ENCODE peak calls at places on chromosomes 3 and 15, in four cellular contexts. N is mammary epithelial cell, Z is HCT116, C is GM23248. J is an unnamed sample. For H3K36me3, the result is how much of the 10 kb centered on the place peaks cover.

GRCh38 chr3:58271901-58272501 is 34.0 kb upstream of the RPP14 start:
- DNase-seq in N (peak), Z (peak), C (peak), J (peak)

GRCh38 chr3:65935724-65936123 is 103.0 kb downstream of the MAGI1 start:
- DNase-seq in N (peak), Z (no peak), C (no peak), J (no peak)

GRCh38 chr15:59284768-59285368 is 78.2 kb downstream of the LDHAL6B start:
- DNase-seq in N (no peak), Z (no peak), C (no peak), J (no peak)

GRCh38 chr15:74173545-74174215 is at the start of gene ISLR:
- DNase-seq in N (no peak), Z (no peak), C (peak), J (peak)

GRCh38 chr3:14353486-14353885 is 48.9 kb upstream of the SLC6A6 start:
- DNase-seq in N (no peak), Z (no peak), C (no peak), J (peak)

GRCh38 chr15:34318277-34319079 is 19.1 kb downstream of the SLC12A6 start:
- DNase-seq in N (peak), Z (peak), C (peak), J (no peak)

GRCh38 chr15:91561371-91562100 is 292.0 kb upstream of the SLCO3A1 start:
- DNase-seq in N (peak), Z (no peak), C (peak), J (peak)

GRCh38 chr3:11749486-11749885 is 97.2 kb downstream of the TAMM41 start:
- DNase-seq in N (no peak), Z (no peak), C (peak), J (peak)

GRCh38 chr15:82538961-82539689 is 1.1 kb downstream of the RPS17 start:
- DNase-seq in N (no peak), Z (no peak), C (peak), J (peak)

GRCh38 chr3:138941259-138941885 is 5.6 kb downstream of the FOXL2 start:
- DNase-seq in N (no peak), Z (peak), C (peak), J (peak)

GRCh38 chr15:84734794-84735479 is 13.5 kb upstream of the ZNF592 start:
- DNase-seq in N (peak), Z (peak), C (no peak), J (no peak)

GRCh38 chr3:120039642-120040610 is 54.3 kb downstream of the GSK3B start:
- DNase-seq in N (no peak), Z (peak), C (no peak), J (no peak)

GRCh38 chr3:30332196-30333021 is 274.0 kb upstream of the TGFBR2 start:
- DNase-seq in N (peak), Z (no peak), C (no peak), J (no peak)

GRCh38 chr3:110027446-110027845 is 690.1 kb upstream of the DPPA4 start:
- DNase-seq in N (peak), Z (peak), C (peak), J (peak)

GRCh38 chr3:108190346-108190745 is 31.9 kb downstream of the IFT57 start:
- DNase-seq in N (no peak), Z (no peak), C (no peak), J (no peak)

GRCh38 chr15:75532413-75533250 is 46.5 kb downstream of the PTPN9 start:
- DNase-seq in N (peak), Z (peak), C (peak), J (peak)

GRCh38 chr15:55276324-55276723 is 13.3 kb downstream of the RAB27A start:
- DNase-seq in N (no peak), Z (no peak), C (no peak), J (no peak)

GRCh38 chr3:88150771-88151170 is 1.0 kb downstream of the C3orf38 start:
- DNase-seq in N (no peak), Z (no peak), C (peak), J (peak)

GRCh38 chr3:177385831-177386301 is 188.6 kb upstream of the TBL1XR1 start:
- DNase-seq in N (peak), Z (no peak), C (peak), J (peak)

GRCh38 chr15:77144492-77145070 is 73.7 kb upstream of the TSPAN3 start:
- DNase-seq in N (peak), Z (no peak), C (peak), J (peak)

GRCh38 chr3:39485547-39485946 is 18.1 kb downstream of the MOBP start:
- DNase-seq in N (no peak), Z (no peak), C (no peak), J (no peak)

GRCh38 chr3:173214576-173214975 is 73.5 kb upstream of the SPATA16 start:
- DNase-seq in N (no peak), Z (no peak), C (no peak), J (no peak)

GRCh38 chr15:76060098-76060989 is 559 bp downstream of the TMEM266 start:
- DNase-seq in N (no peak), Z (no peak), C (no peak), J (no peak)

GRCh38 chr3:131610174-131610573 is 107.4 kb upstream of the MRPL3 start:
- DNase-seq in N (no peak), Z (no peak), C (no peak), J (no peak)

DNA sequence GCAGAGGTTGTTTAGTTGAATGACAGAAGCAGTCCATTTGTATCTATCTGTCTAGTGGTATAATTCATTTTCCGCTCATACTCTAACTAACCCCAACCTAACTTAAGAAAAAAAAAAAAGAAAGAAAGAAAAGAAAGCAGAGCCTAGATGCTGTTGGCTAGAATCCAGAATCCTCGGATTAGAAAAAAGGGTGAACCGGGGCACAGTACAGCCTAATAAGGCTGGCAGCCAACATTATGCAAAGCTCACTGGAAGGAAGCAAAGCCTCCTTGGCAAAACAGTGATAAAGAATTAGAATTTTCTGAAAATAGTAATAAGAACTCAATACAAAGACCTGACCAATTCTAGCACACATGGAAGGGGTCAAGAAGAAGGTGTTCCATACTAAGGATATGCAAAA is 640.8 kb downstream of the TUSC7 start:
- DNase-seq in N (no peak), Z (no peak), C (no peak), J (no peak)
- H3K36me3 ChIP-seq in N (under half), Z (under half), C (under half), J (under half)

DNA sequence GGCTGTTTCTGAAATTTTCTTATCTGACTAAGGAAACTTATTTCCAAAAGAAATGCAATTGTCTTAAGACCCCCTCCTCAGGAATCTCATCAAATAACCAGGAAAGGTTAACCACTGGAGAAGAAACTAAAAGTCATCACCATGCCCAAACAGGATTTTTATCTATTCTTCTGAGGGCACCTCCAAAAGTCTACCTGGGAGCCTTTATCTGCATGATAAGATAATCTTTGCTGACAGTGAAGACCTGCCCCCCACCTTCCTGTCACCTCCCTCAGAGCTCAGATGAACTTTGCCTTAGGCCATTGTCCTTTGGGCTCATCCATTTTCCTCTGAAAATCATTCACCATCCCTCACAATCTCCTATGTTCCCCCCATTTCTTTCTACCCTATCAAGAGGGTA is 137.3 kb upstream of the SMAD3 start:
- DNase-seq in N (no peak), Z (no peak), C (no peak), J (no peak)
- H3K4me3 ChIP-seq in N (no peak), Z (no peak), C (no peak), J (peak)

DNA sequence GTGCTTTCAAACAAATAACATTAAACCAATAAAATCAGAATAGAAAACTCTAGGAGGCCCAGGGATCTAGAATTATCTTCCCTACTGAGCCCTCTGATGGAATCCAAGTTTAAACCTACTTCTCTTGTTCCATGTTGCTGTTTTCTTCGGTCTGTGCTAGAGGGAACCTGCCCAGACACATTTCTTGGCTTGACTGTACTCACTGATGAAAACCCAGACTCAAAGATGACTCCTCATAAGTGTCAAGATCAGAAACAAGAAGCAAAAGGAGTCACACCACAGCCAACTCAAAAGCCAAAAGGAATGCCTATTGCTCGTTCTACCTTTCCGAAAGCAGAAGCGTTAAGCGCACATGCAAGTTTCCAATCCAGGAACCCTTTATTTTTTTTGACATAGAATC is 31.6 kb downstream of the SCAP start:
- DNase-seq in N (peak), Z (no peak), C (peak), J (peak)
- H3K9ac ChIP-seq in N (peak), Z (no peak), C (no peak), J (no peak)

GRCh38 chr3:142501004-142501926 is 53.4 kb upstream of the XRN1 start:
- DNase-seq in N (peak), Z (no peak), C (peak), J (peak)

GRCh38 chr3:142509079-142509478 is 61.2 kb upstream of the XRN1 start:
- DNase-seq in N (no peak), Z (no peak), C (no peak), J (no peak)

GRCh38 chr3:142502187-142502985 is 54.5 kb upstream of the XRN1 start:
- DNase-seq in N (no peak), Z (no peak), C (no peak), J (no peak)

GRCh38 chr3:142507241-142507640 is 59.4 kb upstream of the XRN1 start:
- DNase-seq in N (no peak), Z (no peak), C (peak), J (no peak)
- H3K36me3 ChIP-seq in N (under half), Z (under half), C (under half), J (half or more)

GRCh38 chr15:65611888-65612615 is 1.1 kb upstream of the INTS14 start:
- DNase-seq in N (no peak), Z (no peak), C (peak), J (peak)

GRCh38 chr15:65610871-65611718 is at the start of gene INTS14:
- DNase-seq in N (peak), Z (peak), C (peak), J (peak)

GRCh38 chr15:65612616-65612946 is 1.6 kb upstream of the INTS14 start:
- DNase-seq in N (peak), Z (no peak), C (peak), J (no peak)

GRCh38 chr15:65612949-65613348 is 2.0 kb upstream of the INTS14 start:
- DNase-seq in N (no peak), Z (no peak), C (no peak), J (no peak)

DNA sequence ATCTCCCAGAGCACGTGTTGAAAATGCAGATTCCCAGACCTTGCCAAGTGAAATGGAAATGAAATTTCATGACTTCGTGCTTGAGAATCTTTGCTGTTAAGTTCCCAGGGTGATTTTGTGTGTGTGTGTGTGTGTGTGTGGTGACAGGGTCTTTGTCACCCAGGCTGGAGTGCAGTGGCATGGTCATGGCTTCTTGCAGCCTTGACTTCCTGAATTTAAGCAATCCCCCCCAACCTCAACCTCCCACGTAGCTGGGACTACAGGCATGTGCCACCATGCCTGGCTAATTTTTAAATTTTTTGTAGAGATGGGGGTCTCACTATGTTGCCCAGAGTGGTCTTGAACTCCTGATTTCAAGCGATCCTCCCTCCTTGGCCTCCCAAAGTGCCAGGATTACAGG is 2.4 kb upstream of the INTS14 start:
- DNase-seq in N (no peak), Z (no peak), C (no peak), J (no peak)
- H3K4me3 ChIP-seq in N (no peak), Z (no peak), C (no peak), J (no peak)

GRCh38 chr3:8657804-8658311 is 13.3 kb upstream of the SSUH2 start:
- DNase-seq in N (no peak), Z (no peak), C (no peak), J (no peak)

GRCh38 chr3:8660271-8660731 is 15.7 kb upstream of the SSUH2 start:
- DNase-seq in N (no peak), Z (no peak), C (peak), J (peak)

GRCh38 chr3:8658326-8659212 is 14.0 kb upstream of the SSUH2 start:
- DNase-seq in N (no peak), Z (no peak), C (no peak), J (no peak)

GRCh38 chr3:8660781-8661180 is 16.2 kb upstream of the SSUH2 start:
- DNase-seq in N (no peak), Z (no peak), C (no peak), J (no peak)

DNA sequence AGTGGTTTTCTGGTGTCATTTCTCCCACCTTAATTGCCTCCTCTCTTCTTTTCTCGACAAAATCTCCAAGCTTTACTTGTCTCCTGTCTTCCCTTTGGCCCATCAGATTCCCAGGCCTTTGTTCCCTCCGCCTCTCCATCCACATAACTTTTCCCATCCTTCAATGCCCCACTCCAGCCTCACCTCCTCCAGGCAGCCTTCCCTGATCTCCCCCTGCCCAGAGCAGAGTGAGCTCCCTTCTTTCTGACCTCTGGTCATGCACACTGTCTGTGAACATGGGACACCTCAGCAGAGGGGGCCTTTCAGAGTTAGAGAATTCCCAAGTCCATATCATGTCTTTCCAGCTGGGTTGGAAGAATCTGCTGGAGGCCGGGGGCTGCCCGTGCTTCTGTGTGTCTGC is 14.6 kb upstream of the SSUH2 start:
- DNase-seq in N (no peak), Z (no peak), C (no peak), J (no peak)
- H3K9ac ChIP-seq in N (no peak), Z (no peak), C (no peak), J (no peak)

J was measured in adipocyte.